ENCODE peak calls at places on chromosomes 13 and 19, in nine cellular contexts. X, J, C, P, K, T, H, W and F are unnamed samples.

GRCh38 chr13:48437381-48437780 is 24.5 kb upstream of the LPAR6 start:
- DNase-seq in X (no peak), J (no peak), C (peak), P (peak), K (no peak), T (no peak), H (peak), W (peak), F (peak)

GRCh38 chr13:85194482-85194881 is 604.7 kb downstream of the SLITRK6 start:
- DNase-seq in X (no peak), J (no peak), C (no peak), P (no peak), K (no peak), T (peak), H (no peak), W (peak), F (no peak)

GRCh38 chr13:106276876-106277275 is 258.6 kb downstream of the EFNB2 start:
- DNase-seq in X (no peak), J (no peak), C (no peak), P (no peak), K (no peak), T (no peak), H (no peak), W (no peak), F (peak)

GRCh38 chr19:1811942-1812425 is at the start of gene ATP8B3:
- DNase-seq in X (no peak), J (no peak), C (no peak), P (peak), K (peak), T (no peak), H (no peak), W (peak), F (no peak)

GRCh38 chr13:20980420-20980819 is 77.9 kb upstream of the XPO4 start:
- DNase-seq in X (no peak), J (no peak), C (no peak), P (no peak), K (no peak), T (no peak), H (no peak), W (no peak), F (no peak)

GRCh38 chr13:24199016-24199415 is 38.5 kb downstream of the SPATA13 start:
- DNase-seq in X (no peak), J (no peak), C (no peak), P (no peak), K (no peak), T (no peak), H (no peak), W (no peak), F (no peak)

GRCh38 chr13:27425151-27425917 is 915 bp downstream of the GTF3A start:
- DNase-seq in X (no peak), J (no peak), C (no peak), P (no peak), K (no peak), T (peak), H (no peak), W (no peak), F (peak)

GRCh38 chr13:32940601-32941000 is 75.6 kb upstream of the KL start:
- DNase-seq in X (no peak), J (no peak), C (peak), P (no peak), K (no peak), T (no peak), H (no peak), W (no peak), F (peak)

GRCh38 chr19:4639531-4640246 is 373 bp downstream of the TNFAIP8L1 start:
- DNase-seq in X (no peak), J (peak), C (peak), P (no peak), K (no peak), T (peak), H (no peak), W (no peak), F (no peak)

GRCh38 chr19:18093439-18094161 is 4.0 kb upstream of the MAST3 start:
- DNase-seq in X (no peak), J (no peak), C (no peak), P (no peak), K (no peak), T (no peak), H (no peak), W (peak), F (peak)

GRCh38 chr19:36719687-36720556 is 32.5 kb downstream of the ZNF567 start:
- DNase-seq in X (no peak), J (no peak), C (no peak), P (no peak), K (no peak), T (peak), H (no peak), W (peak), F (no peak)

GRCh38 chr13:99812611-99813010 is 159.0 kb downstream of the ZIC5 start:
- DNase-seq in X (no peak), J (no peak), C (no peak), P (no peak), K (no peak), T (no peak), H (peak), W (peak), F (peak)

GRCh38 chr19:1767464-1767933 is 14.2 kb downstream of the ONECUT3 start:
- DNase-seq in X (peak), J (no peak), C (peak), P (no peak), K (peak), T (no peak), H (no peak), W (peak), F (peak)

GRCh38 chr19:32173836-32174235 is 171.6 kb upstream of the ZNF507 start:
- DNase-seq in X (no peak), J (no peak), C (no peak), P (no peak), K (no peak), T (no peak), H (no peak), W (no peak), F (no peak)

GRCh38 chr13:31431722-31432137 is 232.0 kb downstream of the B3GLCT start:
- DNase-seq in X (peak), J (no peak), C (peak), P (no peak), K (peak), T (no peak), H (no peak), W (no peak), F (peak)

GRCh38 chr13:112605531-112605990 is 17.6 kb upstream of the TUBGCP3 start:
- DNase-seq in X (no peak), J (no peak), C (no peak), P (no peak), K (no peak), T (peak), H (no peak), W (no peak), F (no peak)

GRCh38 chr13:20847298-20847697 is 55.2 kb downstream of the XPO4 start:
- DNase-seq in X (no peak), J (no peak), C (no peak), P (no peak), K (no peak), T (no peak), H (no peak), W (no peak), F (no peak)

GRCh38 chr19:58579473-58580142 is 6.5 kb upstream of the MZF1 start:
- DNase-seq in X (no peak), J (peak), C (no peak), P (no peak), K (no peak), T (no peak), H (no peak), W (no peak), F (no peak)

GRCh38 chr13:73336789-73337188 is 278.0 kb downstream of the KLF5 start:
- DNase-seq in X (no peak), J (no peak), C (no peak), P (no peak), K (no peak), T (no peak), H (no peak), W (no peak), F (no peak)

GRCh38 chr19:33627526-33627925 is 5.8 kb downstream of the CHST8 start:
- DNase-seq in X (no peak), J (no peak), C (no peak), P (peak), K (no peak), T (no peak), H (no peak), W (no peak), F (no peak)

GRCh38 chr19:751501-752341 is 809 bp downstream of the MISP start:
- DNase-seq in X (no peak), J (no peak), C (no peak), P (peak), K (no peak), T (no peak), H (peak), W (peak), F (peak)